ENCODE peak calls at places on chromosomes 6 and 20, in six cellular contexts. Q is aorta; E is pancreas; X is breast epithelium; Y is HCT116; R is effector memory CD4-positive, alpha-beta T cell. N is an unnamed sample. For H3K36me3 and H3K9me3, the result is how much of the 10 kb centered on the place peaks cover.

GRCh38 chr6:125953502-125953875 is 3.1 kb upstream of the HINT3 start:
- DNase-seq in Q (no peak), E (peak), X (no peak), Y (no peak), R (no peak), N (no peak)

GRCh38 chr20:35432430-35432735 is 5.6 kb downstream of the GDF5 start:
- DNase-seq in Q (no peak), E (no peak), X (no peak), Y (no peak), R (no peak), N (no peak)

GRCh38 chr6:33790306-33790855 is 1.5 kb upstream of the LEMD2 start:
- DNase-seq in Q (no peak), E (no peak), X (no peak), Y (no peak), R (no peak), N (no peak)

GRCh38 chr20:37979021-37979985 is 54.0 kb downstream of the TTI1 start:
- DNase-seq in Q (no peak), E (no peak), X (no peak), Y (no peak), R (no peak), N (no peak)

GRCh38 chr6:100968934-100969333 is 87.8 kb upstream of the ASCC3 start:
- DNase-seq in Q (no peak), E (no peak), X (no peak), Y (no peak), R (no peak), N (no peak)

GRCh38 chr6:117555882-117556498 is 46.3 kb downstream of the GOPC start:
- DNase-seq in Q (no peak), E (no peak), X (no peak), Y (no peak), R (peak), N (no peak)

GRCh38 chr6:83429857-83430605 is 820 bp downstream of the ME1 start:
- DNase-seq in Q (no peak), E (no peak), X (no peak), Y (peak), R (no peak), N (no peak)

GRCh38 chr6:154112181-154112809 is 73.3 kb downstream of the OPRM1 start:
- DNase-seq in Q (no peak), E (no peak), X (no peak), Y (no peak), R (no peak), N (no peak)

GRCh38 chr6:32665621-32666140 is 776 bp downstream of the HLA-DQB1 start:
- DNase-seq in Q (no peak), E (no peak), X (no peak), Y (no peak), R (no peak), N (no peak)

GRCh38 chr6:64683682-64684081 is 1023.3 kb downstream of the EYS start:
- DNase-seq in Q (no peak), E (no peak), X (no peak), Y (no peak), R (no peak), N (no peak)

GRCh38 chr6:111812080-111813038 is 60.9 kb downstream of the FYN start:
- DNase-seq in Q (no peak), E (no peak), X (no peak), Y (no peak), R (no peak), N (no peak)

GRCh38 chr6:152461556-152461955 is 175.6 kb downstream of the SYNE1 start:
- DNase-seq in Q (no peak), E (no peak), X (no peak), Y (no peak), R (no peak), N (no peak)

GRCh38 chr6:43128926-43129325 is 42.1 kb upstream of the SRF start:
- DNase-seq in Q (no peak), E (no peak), X (no peak), Y (no peak), R (no peak), N (no peak)

GRCh38 chr6:23663652-23664051 is 462.4 kb upstream of the NRSN1 start:
- DNase-seq in Q (no peak), E (no peak), X (no peak), Y (no peak), R (no peak), N (no peak)

GRCh38 chr6:80742481-80742880 is 636.0 kb downstream of the BCKDHB start:
- DNase-seq in Q (no peak), E (no peak), X (no peak), Y (peak), R (no peak), N (no peak)

GRCh38 chr20:2694519-2694918 is 1.9 kb downstream of the EBF4 start:
- DNase-seq in Q (peak), E (no peak), X (no peak), Y (no peak), R (no peak), N (no peak)

GRCh38 chr6:84912472-84913143 is 148.2 kb upstream of the TBX18 start:
- DNase-seq in Q (no peak), E (no peak), X (no peak), Y (no peak), R (no peak), N (no peak)

GRCh38 chr20:38651154-38651553 is 49.5 kb downstream of the ARHGAP40 start:
- DNase-seq in Q (no peak), E (no peak), X (no peak), Y (no peak), R (no peak), N (no peak)

GRCh38 chr20:44990425-44990824 is 24.1 kb downstream of the STK4 start:
- DNase-seq in Q (no peak), E (no peak), X (no peak), Y (no peak), R (no peak), N (no peak)

GRCh38 chr20:57672164-57672563 is 37.7 kb downstream of the PMEPA1 start:
- DNase-seq in Q (peak), E (no peak), X (no peak), Y (no peak), R (no peak), N (peak)

GRCh38 chr20:48102821-48103635 is 317.7 kb upstream of the SULF2 start:
- DNase-seq in Q (no peak), E (no peak), X (no peak), Y (no peak), R (no peak), N (no peak)

GRCh38 chr20:17680128-17680835 is 1.8 kb downstream of the RRBP1 start:
- DNase-seq in Q (peak), E (peak), X (no peak), Y (no peak), R (no peak), N (peak)

GRCh38 chr6:68975064-68975463 is 340.0 kb downstream of the ADGRB3 start:
- DNase-seq in Q (no peak), E (no peak), X (no peak), Y (no peak), R (no peak), N (no peak)

GRCh38 chr6:41568202-41568584 is 22.0 kb downstream of the FOXP4 start:
- DNase-seq in Q (no peak), E (no peak), X (no peak), Y (no peak), R (no peak), N (no peak)

GRCh38 chr6:131381694-131382093 is 191.3 kb upstream of the ARG1 start:
- DNase-seq in Q (no peak), E (no peak), X (no peak), Y (no peak), R (no peak), N (no peak)

GRCh38 chr20:17762873-17763557 is 63.2 kb downstream of the BANF2 start:
- DNase-seq in Q (no peak), E (no peak), X (no peak), Y (no peak), R (no peak), N (no peak)

GRCh38 chr6:125191916-125192609 is 38.5 kb downstream of the TPD52L1 start:
- DNase-seq in Q (peak), E (no peak), X (peak), Y (peak), R (peak), N (peak)

GRCh38 chr6:68724054-68724453 is 89.0 kb downstream of the ADGRB3 start:
- DNase-seq in Q (no peak), E (no peak), X (no peak), Y (no peak), R (no peak), N (no peak)

GRCh38 chr6:52725530-52726192 is 37.6 kb downstream of the GSTA2 start:
- DNase-seq in Q (no peak), E (no peak), X (no peak), Y (no peak), R (no peak), N (no peak)

GRCh38 chr6:85192596-85192995 is 257.3 kb upstream of the NT5E start:
- DNase-seq in Q (no peak), E (no peak), X (no peak), Y (no peak), R (no peak), N (no peak)

GRCh38 chr6:18585032-18585573 is 198.0 kb downstream of the RNF144B start:
- DNase-seq in Q (no peak), E (no peak), X (no peak), Y (peak), R (no peak), N (no peak)

DNA sequence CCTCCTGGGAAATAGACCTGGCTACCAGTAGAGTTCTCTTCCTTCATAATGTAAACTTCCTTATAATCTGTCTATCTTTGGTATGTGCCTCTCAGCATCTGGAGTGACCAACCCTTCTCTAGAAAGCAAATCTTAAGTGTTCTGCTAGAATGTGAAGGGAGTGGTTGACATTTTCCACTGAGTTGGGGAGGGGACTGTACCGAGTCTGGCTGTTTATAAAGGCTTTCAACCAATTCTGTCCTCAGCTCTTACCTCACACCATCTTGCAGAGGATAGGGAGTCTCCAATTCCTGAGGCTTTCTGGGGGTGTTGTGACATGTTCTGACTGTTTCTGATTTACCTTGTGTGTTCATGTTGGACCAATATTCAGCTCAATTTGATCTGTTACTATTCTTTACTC is 39.6 kb downstream of the FAM217A start:
- DNase-seq in Q (no peak), E (no peak), X (no peak), Y (no peak), R (no peak), N (no peak)
- H3K36me3 ChIP-seq in Q (under half), E (under half), X (under half), Y (under half), R (half or more), N (half or more)

GRCh38 chr6:160431231-160431630 is 83.1 kb downstream of the SLC22A3 start:
- DNase-seq in Q (no peak), E (no peak), X (no peak), Y (no peak), R (no peak), N (peak)
- H3K27ac ChIP-seq in Q (peak), E (no peak), X (peak), Y (no peak), R (no peak), N (peak)

GRCh38 chr6:169691260-169691659 is 10.6 kb downstream of the WDR27 start:
- DNase-seq in Q (no peak), E (no peak), X (no peak), Y (no peak), R (no peak), N (no peak)
- H3K9me3 ChIP-seq in Q (under half), E (under half), X (under half), Y (under half), R (under half), N (under half)

DNA sequence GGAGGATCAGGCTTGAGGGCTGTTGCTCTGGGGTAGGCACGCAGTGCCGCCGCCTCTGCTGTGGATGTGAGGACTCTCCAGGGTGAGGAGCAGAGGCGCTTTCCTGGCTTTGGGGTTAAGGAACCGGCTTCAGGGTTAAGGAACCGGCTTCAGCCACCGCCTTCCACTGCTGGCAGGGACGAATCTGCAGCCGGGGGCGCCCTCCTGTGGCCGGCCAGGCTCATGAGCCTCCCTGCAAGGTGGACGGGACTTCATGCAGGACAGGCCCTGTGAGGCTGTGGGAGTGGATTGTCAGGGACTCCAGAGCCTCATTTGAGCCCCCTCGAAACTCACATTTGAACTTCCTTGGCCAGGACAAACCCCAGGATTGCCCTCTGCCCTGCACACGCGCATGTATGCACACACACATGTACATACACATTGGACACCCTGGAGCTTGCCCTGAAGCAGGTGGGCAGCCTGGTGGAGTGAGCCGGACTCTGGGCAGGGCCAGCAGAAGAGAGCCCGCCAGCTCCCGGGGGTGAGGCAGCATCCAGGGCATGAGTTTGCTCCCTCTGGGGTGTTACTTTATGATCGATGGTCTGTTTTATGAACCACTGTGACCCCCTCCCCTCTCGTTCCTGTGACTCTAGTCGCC is 146.9 kb downstream of the PHACTR3 start:
- DNase-seq in Q (peak), E (peak), X (peak), Y (peak), R (no peak), N (peak)
- H3K36me3 ChIP-seq in Q (under half), E (under half), X (under half), Y (under half), R (under half), N (under half)

DNA sequence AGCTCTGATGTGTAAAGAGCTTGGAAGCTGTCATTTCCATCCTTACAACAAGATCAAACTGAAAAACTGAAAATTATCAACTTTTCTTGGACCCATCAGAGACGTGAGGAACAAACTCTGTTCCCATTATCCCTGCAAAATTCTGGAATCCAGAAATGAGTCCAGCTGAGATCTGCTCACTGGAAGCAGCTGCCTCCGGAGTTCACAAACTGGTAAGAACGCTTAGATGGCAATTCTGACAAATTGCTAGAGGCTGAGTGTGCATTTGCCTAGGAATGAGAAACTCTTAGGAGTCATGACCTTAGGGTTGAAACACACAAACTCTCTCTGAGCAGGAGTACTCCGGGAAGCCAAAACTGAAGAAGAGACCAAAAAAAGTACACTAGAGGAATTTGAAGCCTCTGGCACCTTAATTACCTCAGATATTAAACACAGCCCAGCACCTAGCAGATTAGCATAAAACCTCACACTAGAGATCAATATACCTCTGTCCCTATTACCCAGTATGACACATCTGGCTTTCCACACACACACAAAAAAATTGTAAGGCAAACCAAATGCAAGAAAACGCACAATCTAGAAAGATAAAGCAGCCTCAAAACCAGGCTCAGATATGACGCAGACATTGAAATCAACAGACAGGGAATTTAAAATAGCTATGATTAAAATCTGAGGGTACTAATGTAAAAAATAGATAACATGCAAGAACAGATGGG is 233.5 kb upstream of the SGK1 start:
- DNase-seq in Q (no peak), E (no peak), X (no peak), Y (no peak), R (no peak), N (no peak)
- H3K27ac ChIP-seq in Q (no peak), E (no peak), X (no peak), Y (no peak), R (no peak), N (peak)

GRCh38 chr20:56032251-56032650 is 26.9 kb upstream of the CBLN4 start:
- DNase-seq in Q (no peak), E (no peak), X (no peak), Y (peak), R (no peak), N (no peak)
- H3K9me3 ChIP-seq in Q (under half), E (under half), X (half or more), Y (under half), R (under half), N (half or more)

GRCh38 chr6:107057679-107058078 is 29.7 kb downstream of the MTRES1 start:
- DNase-seq in Q (no peak), E (no peak), X (no peak), Y (no peak), R (no peak), N (no peak)
- H3K36me3 ChIP-seq in Q (under half), E (under half), X (under half), Y (under half), R (under half), N (under half)

DNA sequence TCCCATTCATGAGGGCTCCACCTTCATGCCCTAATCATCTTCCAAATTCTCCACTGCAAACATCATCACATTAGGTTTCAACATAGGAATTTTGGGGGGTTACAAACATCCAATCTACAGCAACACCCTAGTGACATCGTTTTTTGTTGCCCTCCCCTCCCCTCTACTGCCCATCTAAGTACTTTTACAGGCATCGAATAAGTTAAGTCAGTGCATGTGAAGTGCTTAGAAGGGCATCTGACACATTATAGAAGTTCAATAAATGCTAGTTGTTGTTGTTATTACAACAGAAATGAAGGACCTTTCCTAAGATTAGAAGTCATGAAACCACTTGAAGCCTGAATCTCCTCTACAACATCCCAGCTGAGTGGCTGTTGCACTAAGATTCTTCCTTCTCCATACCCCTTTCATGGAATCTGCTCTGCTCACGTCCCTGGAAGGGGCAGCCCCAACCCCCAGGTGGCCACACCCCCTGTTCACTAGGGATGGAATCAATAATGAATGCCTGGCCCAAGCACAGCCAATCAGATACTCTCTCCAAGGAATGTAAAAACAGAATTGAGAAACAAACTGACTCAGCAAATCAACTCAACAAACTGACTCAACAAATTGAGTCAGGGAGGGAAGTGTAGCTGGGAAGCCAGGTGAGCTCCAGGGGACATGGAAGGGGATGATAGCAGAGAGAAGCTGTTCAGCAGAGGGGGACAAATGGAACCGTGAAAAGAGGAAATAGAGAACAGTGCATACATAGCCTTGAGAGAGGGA is 3.9 kb upstream of the LRP11 start:
- DNase-seq in Q (no peak), E (no peak), X (no peak), Y (no peak), R (no peak), N (no peak)
- H3K27ac ChIP-seq in Q (no peak), E (no peak), X (no peak), Y (no peak), R (no peak), N (no peak)

GRCh38 chr20:11076434-11076833 is 402.6 kb upstream of the JAG1 start:
- DNase-seq in Q (no peak), E (no peak), X (no peak), Y (no peak), R (no peak), N (no peak)

GRCh38 chr20:11083841-11084240 is 410.0 kb upstream of the JAG1 start:
- DNase-seq in Q (no peak), E (no peak), X (no peak), Y (no peak), R (no peak), N (no peak)

GRCh38 chr20:11080776-11081406 is 407.1 kb upstream of the JAG1 start:
- DNase-seq in Q (no peak), E (no peak), X (no peak), Y (no peak), R (no peak), N (no peak)

GRCh38 chr20:11084508-11084907 is 410.7 kb upstream of the JAG1 start:
- DNase-seq in Q (no peak), E (no peak), X (no peak), Y (no peak), R (no peak), N (no peak)

DNA sequence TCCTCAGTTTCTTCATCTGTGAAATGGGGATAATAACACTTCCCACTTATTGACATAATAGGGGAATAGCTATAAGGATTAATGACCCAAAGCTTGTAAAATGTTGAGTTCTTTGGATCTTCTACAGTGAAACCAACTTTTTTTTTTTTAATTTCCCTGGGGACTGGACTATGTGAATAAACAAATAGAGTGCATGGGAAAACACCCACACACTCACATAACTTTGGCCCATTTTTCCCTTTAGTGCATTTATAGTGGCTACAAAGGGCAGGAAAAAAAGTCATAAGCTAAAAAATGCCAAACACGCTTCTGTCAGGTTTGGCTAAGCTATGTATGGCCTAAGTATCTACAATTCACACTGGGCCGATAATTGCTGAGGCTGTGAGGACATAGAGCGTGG is 406.2 kb upstream of the JAG1 start:
- DNase-seq in Q (no peak), E (no peak), X (no peak), Y (no peak), R (no peak), N (no peak)
- H3K9me3 ChIP-seq in Q (under half), E (under half), X (under half), Y (under half), R (under half), N (under half)